ENCODE peak calls at places on chromosomes 16 and 17, in four cellular contexts. M is mesenchymal stem cell, P is H1, E is trophoblast cell. Q is an unnamed sample.

GRCh38 chr16:366476-366875 is 3.9 kb downstream of the MRPL28 start:
- DNase-seq in E (no peak), M (no peak), P (no peak), Q (no peak)

GRCh38 chr17:76078859-76079576 is at the start of gene ZACN:
- DNase-seq in E (peak), P (no peak), M (no peak), Q (no peak)

GRCh38 chr16:13127144-13127543 is 225.7 kb downstream of the SHISA9 start:
- DNase-seq in E (no peak), M (no peak), P (no peak), Q (no peak)

GRCh38 chr17:82449883-82450356 is 632 bp downstream of the CYBC1 start:
- DNase-seq in M (no peak), P (no peak), E (peak), Q (no peak)

GRCh38 chr16:69399361-69399760 is 13.6 kb upstream of the TERF2 start:
- DNase-seq in P (no peak), M (peak), E (no peak), Q (no peak)

GRCh38 chr17:61694095-61694494 is 103.1 kb upstream of the NACA2 start:
- DNase-seq in E (no peak), P (no peak), M (no peak), Q (no peak)

GRCh38 chr16:80725566-80726162 is 78.7 kb downstream of the CDYL2 start:
- DNase-seq in E (peak), P (no peak), M (no peak), Q (no peak)

GRCh38 chr16:50038756-50039529 is 13.9 kb downstream of the CNEP1R1 start:
- DNase-seq in P (no peak), E (peak), M (no peak), Q (no peak)

GRCh38 chr17:17228521-17229279 is 8.3 kb downstream of the FLCN start:
- DNase-seq in M (no peak), P (no peak), E (no peak), Q (no peak)

GRCh38 chr17:29857823-29858222 is 72.2 kb downstream of the SSH2 start:
- DNase-seq in E (no peak), M (no peak), P (no peak), Q (no peak)

GRCh38 chr17:2215616-2216364 is 87.8 kb downstream of the SMG6 start:
- DNase-seq in P (no peak), M (peak), E (peak), Q (no peak)

GRCh38 chr17:7328840-7329359 is at the start of gene NEURL4:
- DNase-seq in P (no peak), E (peak), M (peak), Q (no peak)

GRCh38 chr17:279356-279755 is 73.3 kb downstream of the RPH3AL start:
- DNase-seq in P (no peak), M (no peak), E (no peak), Q (no peak)

GRCh38 chr17:81885869-81886548 is 5.4 kb downstream of the ALYREF start:
- DNase-seq in M (no peak), E (peak), P (no peak), Q (no peak)

GRCh38 chr17:17514993-17515920 is 19.1 kb upstream of the RASD1 start:
- DNase-seq in E (no peak), M (peak), P (peak), Q (no peak)

GRCh38 chr17:2392252-2393183 is 8.3 kb downstream of the MNT start:
- DNase-seq in P (peak), E (peak), M (peak), Q (peak)

GRCh38 chr16:55179858-55180585 is 144.0 kb upstream of the IRX6 start:
- DNase-seq in M (no peak), P (no peak), E (no peak), Q (no peak)

GRCh38 chr16:19809121-19809635 is 75.5 kb downstream of the GPRC5B start:
- DNase-seq in E (peak), P (no peak), M (peak), Q (no peak)
- H4K91ac ChIP-seq in E (no peak), P (no peak), M (no peak), Q (no peak)

DNA sequence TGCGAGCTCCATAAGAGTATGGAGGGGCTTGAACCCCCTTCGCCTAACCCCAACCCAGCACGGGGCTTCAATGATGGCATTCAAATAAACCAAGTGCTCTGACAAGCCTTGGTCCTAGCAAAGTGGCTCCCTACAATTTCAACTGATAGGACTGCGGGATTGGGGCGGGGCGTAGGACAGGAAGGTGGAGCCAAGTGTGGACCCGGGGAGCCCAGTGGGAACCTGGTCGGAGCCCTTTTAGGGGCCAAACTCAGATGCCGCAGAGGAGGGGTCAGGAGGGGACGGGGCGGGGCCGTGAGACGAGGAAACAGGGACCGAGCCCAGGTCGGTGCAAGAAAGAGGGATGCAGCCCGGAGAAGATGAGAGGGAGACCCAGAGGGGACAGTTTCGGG is 13.2 kb upstream of the CDIPT start:
- DNase-seq in E (no peak), M (no peak), P (peak), Q (no peak)
- H3K4me3 ChIP-seq in E (no peak), M (peak), P (peak), Q (no peak)

GRCh38 chr17:4394208-4395110 is 28.0 kb upstream of the UBE2G1 start:
- DNase-seq in M (no peak), P (no peak), E (peak), Q (no peak)
- H2BK12ac ChIP-seq in M (no peak), P (peak), E (peak), Q (no peak)

GRCh38 chr17:48561894-48562810 is 16.0 kb downstream of the HOXB4 start:
- DNase-seq in M (peak), E (peak), P (no peak), Q (no peak)
- H4K91ac ChIP-seq in M (no peak), E (no peak), P (no peak), Q (no peak)

GRCh38 chr16:89202422-89203215 is 2.3 kb upstream of the SLC22A31 start:
- DNase-seq in M (no peak), P (no peak), E (no peak), Q (no peak)

GRCh38 chr16:89200124-89200849 is at the start of gene SLC22A31:
- DNase-seq in E (no peak), M (no peak), P (no peak), Q (no peak)

GRCh38 chr16:89199241-89200123 is 855 bp downstream of the SLC22A31 start:
- DNase-seq in E (no peak), M (no peak), P (no peak), Q (no peak)

GRCh38 chr16:89201467-89202377 is 1.4 kb upstream of the SLC22A31 start:
- DNase-seq in P (peak), M (peak), E (peak), Q (peak)

GRCh38 chr16:89200850-89201466 is 621 bp upstream of the SLC22A31 start:
- DNase-seq in P (no peak), M (no peak), E (no peak), Q (no peak)
- H3K4me3 ChIP-seq in P (peak), M (no peak), E (peak), Q (peak)

GRCh38 chr17:4788807-4789700 is at the start of gene GLTPD2:
- DNase-seq in M (peak), P (no peak), E (peak), Q (peak)
- H2BK12ac ChIP-seq in M (peak), P (peak), E (peak), Q (peak)

DNA sequence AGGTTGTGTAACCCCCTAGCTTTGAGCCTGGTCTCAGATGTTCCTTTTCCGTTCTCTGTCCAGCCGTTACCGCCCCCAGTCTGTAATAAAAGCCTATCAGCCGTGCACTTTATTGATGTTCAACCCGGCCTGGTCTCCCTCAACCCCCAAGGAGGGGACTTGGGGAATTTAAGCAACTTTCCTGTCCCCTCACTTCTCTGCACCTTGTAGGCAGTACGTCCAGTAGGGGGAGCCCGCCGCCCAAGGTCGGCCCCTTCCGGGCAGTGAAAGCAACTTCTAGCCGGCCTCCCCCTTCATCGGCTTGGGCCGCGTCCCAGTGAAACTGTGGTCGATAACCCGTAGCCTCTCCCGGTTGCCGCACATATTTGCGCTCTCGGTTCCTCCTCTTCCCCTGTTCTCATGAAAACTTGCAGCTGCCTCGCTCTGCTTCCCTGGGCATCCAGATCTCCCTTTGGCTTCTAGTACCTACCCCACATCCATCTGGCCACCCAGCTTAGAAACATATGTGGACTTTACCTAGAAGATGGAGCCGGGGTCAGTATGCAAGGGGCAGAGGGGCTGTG is 7.9 kb downstream of the PNPO start:
- DNase-seq in E (peak), M (peak), P (peak), Q (peak)
- H4K91ac ChIP-seq in E (peak), M (peak), P (no peak), Q (no peak)

GRCh38 chr16:84262939-84263338 is 23.1 kb upstream of the KCNG4 start:
- DNase-seq in M (no peak), E (no peak), P (no peak), Q (no peak)
- H3K4me3 ChIP-seq in M (no peak), E (no peak), P (no peak), Q (no peak)

GRCh38 chr17:28725660-28726395 is at the start of gene TLCD1:
- DNase-seq in E (peak), P (no peak), M (peak), Q (peak)
- H2BK12ac ChIP-seq in E (peak), P (peak), M (peak), Q (peak)

Q was measured in neuronal stem cell.